ENCODE peak calls at places on chromosomes 11 and 22, in eight cellular contexts. F is WERI-Rb-1, N is kidney, R is psoas muscle, H is progenitor cell of endocrine pancreas, E is HFF-Myc, L is PC-3, Z is type B pancreatic cell. V is an unnamed sample.

GRCh38 chr11:115736146-115736545 is 231.9 kb upstream of the CADM1 start:
- DNase-seq in H (no peak), F (no peak), L (peak), Z (no peak), R (no peak), E (no peak), N (no peak), V (no peak)

GRCh38 chr11:2838091-2838490 is 47.5 kb downstream of the CDKN1C start:
- DNase-seq in F (no peak), R (no peak), E (no peak), H (no peak), Z (no peak), L (no peak), N (no peak), V (no peak)

GRCh38 chr11:127632971-127633680 is 632.6 kb upstream of the KIRREL3 start:
- DNase-seq in R (no peak), F (no peak), L (no peak), N (no peak), Z (no peak), H (no peak), E (no peak), V (no peak)

GRCh38 chr11:84408946-84409411 is 1122.8 kb upstream of the CCDC90B start:
- DNase-seq in L (no peak), N (no peak), H (no peak), F (peak), Z (no peak), E (no peak), R (no peak), V (no peak)

GRCh38 chr11:101584651-101585050 is 844 bp upstream of the TRPC6 start:
- DNase-seq in Z (no peak), F (no peak), L (no peak), R (no peak), H (no peak), E (no peak), N (no peak), V (no peak)

GRCh38 chr11:19814421-19814820 is 101.8 kb downstream of the NAV2 start:
- DNase-seq in Z (no peak), F (peak), E (no peak), L (no peak), R (no peak), H (no peak), N (no peak), V (no peak)

GRCh38 chr22:31093956-31094622 is 13.0 kb downstream of the SMTN start:
- DNase-seq in E (no peak), N (no peak), F (no peak), R (peak), L (no peak), Z (no peak), H (no peak), V (no peak)

GRCh38 chr11:20126724-20127123 is 33.6 kb downstream of the DBX1 start:
- DNase-seq in E (no peak), F (no peak), R (no peak), H (no peak), N (no peak), L (peak), Z (no peak), V (no peak)

GRCh38 chr11:123218451-123218850 is 23.4 kb upstream of the CLMP start:
- DNase-seq in E (no peak), Z (no peak), L (no peak), N (no peak), H (no peak), R (no peak), F (no peak), V (no peak)

GRCh38 chr11:130215531-130216220 is 56.1 kb downstream of the ST14 start:
- DNase-seq in Z (peak), R (no peak), F (no peak), N (peak), L (no peak), H (no peak), E (no peak), V (no peak)

GRCh38 chr11:6682936-6683861 is at the start of gene MRPL17:
- DNase-seq in N (peak), F (peak), Z (peak), E (peak), H (peak), R (peak), L (peak), V (peak)

GRCh38 chr11:20355221-20356219 is 8.0 kb upstream of the HTATIP2 start:
- DNase-seq in L (peak), E (no peak), N (no peak), H (no peak), R (no peak), Z (no peak), F (peak), V (peak)

GRCh38 chr11:23112987-23113886 is 253.0 kb upstream of the CCDC179 start:
- DNase-seq in Z (no peak), N (no peak), L (peak), H (no peak), E (peak), F (peak), R (no peak), V (peak)

GRCh38 chr22:47192651-47193437 is 430.4 kb downstream of the TBC1D22A start:
- DNase-seq in Z (peak), L (peak), R (no peak), N (peak), H (no peak), F (no peak), E (no peak), V (peak)

GRCh38 chr11:61945191-61945590 is 5.0 kb upstream of the BEST1 start:
- DNase-seq in H (no peak), E (no peak), L (no peak), R (no peak), N (no peak), Z (no peak), F (no peak), V (no peak)

GRCh38 chr11:134634897-134635831 is 223.1 kb upstream of the B3GAT1 start:
- DNase-seq in F (peak), E (no peak), Z (peak), R (no peak), H (no peak), L (no peak), N (peak), V (no peak)

GRCh38 chr11:1667906-1668305 is 29.1 kb upstream of the KRTAP5-6 start:
- DNase-seq in L (no peak), Z (no peak), E (no peak), N (peak), H (no peak), F (no peak), R (no peak), V (no peak)

GRCh38 chr11:117547188-117547831 is 219.7 kb downstream of the CEP164 start:
- DNase-seq in F (no peak), Z (no peak), H (no peak), E (no peak), N (no peak), R (no peak), L (no peak), V (no peak)

DNA sequence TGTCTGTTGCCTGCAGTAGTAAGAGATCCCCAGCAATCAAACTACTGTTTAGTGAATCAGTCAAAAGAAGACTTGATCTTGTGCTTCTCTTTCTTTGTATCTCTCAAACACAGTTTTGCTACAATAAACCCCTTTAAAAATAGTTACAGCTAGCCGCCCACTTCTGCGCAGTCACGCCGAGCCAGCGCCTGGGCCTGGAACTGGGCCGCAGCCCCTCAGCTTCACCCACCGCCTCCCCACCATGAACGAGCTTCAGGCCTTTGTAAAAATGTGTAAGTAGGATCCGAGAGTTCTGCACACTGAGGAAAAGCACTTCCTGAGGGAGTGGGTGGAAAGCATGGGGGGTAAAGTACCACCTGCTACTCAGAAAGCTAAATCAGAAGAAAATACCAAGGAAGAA is 60.5 kb downstream of the CWC15 start:
- DNase-seq in R (no peak), F (no peak), Z (no peak), E (no peak), L (no peak), H (no peak), N (no peak), V (no peak)
- TF ChIP-seq CTCF in R (no peak), F (no peak), Z (no peak), E (no peak), L (no peak), H (no peak), N (no peak), V (no peak)

GRCh38 chr11:57340228-57340627 is 2.1 kb downstream of the P2RX3 start:
- DNase-seq in Z (no peak), L (peak), R (no peak), H (no peak), E (no peak), F (peak), N (no peak), V (no peak)
- TF ChIP-seq CTCF in Z (peak), L (peak), R (no peak), H (peak), E (peak), F (peak), N (no peak), V (no peak)

DNA sequence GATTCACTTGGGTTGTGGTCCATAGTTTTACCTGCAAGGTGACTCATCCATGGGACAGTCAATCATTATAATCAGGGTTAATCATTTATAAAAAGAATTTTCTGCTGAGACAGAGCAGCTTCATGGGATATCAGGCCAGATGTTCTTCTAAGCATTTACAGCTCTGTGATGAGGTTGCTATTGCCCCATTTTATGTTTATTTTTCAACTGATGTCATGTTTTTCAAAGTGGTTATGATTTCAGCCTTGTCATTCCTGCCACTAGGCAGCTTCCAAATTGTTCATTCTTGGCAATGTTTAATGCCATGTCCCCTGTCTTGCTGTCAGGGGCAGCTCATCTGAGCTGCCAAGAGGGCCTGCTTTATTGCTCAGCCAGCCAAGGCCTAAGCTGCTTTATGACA is 35.9 kb upstream of the ZBED5 start:
- DNase-seq in H (no peak), Z (no peak), L (peak), E (no peak), R (no peak), F (no peak), N (no peak), V (no peak)
- TF ChIP-seq CTCF in H (no peak), Z (no peak), L (peak), E (no peak), R (peak), F (no peak), N (no peak), V (no peak)

DNA sequence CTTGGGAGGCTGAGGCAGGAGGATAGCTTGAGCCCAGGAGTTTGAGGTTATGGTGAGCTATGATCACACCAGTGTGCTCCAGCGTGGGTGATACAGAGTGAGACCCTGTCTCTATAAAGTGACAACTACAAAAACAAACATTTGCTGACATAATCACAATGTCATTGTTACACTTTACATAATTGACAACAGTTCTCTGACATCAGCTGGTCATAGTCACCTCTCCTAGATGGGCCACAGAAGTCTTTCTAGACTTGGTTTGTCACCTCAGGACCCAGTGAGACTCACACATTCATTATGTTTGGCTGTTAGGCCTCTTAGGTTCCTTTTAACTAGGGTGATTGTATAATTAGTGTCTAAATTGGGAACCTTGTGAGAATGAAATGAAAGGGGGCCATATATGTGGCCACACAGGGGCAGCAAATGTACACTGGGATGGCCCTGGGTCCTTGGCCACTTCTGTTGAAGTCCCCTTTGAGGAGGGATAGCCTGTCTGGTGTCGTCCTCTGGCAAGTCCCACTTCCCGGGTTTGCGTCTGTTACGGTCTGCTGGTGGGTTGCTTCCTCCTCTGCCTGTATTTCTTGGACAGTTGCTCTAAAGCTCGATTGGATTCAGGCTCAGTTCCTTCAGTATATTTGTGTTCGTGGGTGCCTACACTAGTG is 5.8 kb upstream of the PPIL2 start:
- DNase-seq in H (no peak), L (no peak), E (no peak), N (no peak), F (no peak), R (no peak), Z (no peak), V (no peak)
- TF ChIP-seq CTCF in H (no peak), L (no peak), E (no peak), N (no peak), F (peak), R (no peak), Z (no peak), V (no peak)

GRCh38 chr22:29524440-29525191 is 28.9 kb downstream of the THOC5 start:
- DNase-seq in R (no peak), N (no peak), F (peak), Z (no peak), L (peak), H (peak), E (no peak), V (peak)
- TF ChIP-seq CTCF in R (peak), N (peak), F (peak), Z (peak), L (peak), H (peak), E (peak), V (no peak)

DNA sequence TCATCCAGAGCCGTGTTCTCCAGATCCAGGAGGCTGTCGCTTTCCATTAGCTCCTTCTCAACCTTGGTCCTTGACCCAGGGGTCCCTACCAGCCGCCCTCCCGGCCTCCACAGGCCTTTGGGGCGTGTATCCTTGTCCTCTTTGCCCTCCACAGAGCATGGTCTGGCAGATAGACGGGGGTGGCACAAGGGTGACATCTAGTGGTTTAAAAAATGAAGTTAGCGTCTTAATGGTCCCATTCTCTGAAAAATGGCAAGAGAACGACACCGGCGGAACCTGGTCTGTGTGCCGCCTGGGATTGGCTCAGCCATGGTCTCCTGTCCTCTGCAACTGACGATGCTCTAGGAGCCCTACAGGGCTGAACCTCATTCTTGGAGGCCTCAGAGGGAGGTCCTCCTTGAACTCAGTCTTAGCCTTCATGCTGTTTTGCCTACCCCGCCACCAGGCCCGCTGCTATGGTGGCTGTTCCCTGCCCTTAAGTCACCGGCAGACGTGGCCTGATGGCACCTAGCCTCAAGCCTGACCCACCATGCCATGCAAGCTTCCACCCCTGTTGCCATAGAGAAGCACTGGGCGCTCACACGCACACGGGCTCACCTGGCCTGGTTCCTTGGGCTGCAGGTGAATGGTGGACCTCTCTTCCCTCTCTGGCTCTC is 152.1 kb upstream of the SYN3 start:
- DNase-seq in N (no peak), Z (no peak), E (peak), R (no peak), H (peak), L (peak), F (peak), V (peak)
- TF ChIP-seq CTCF in N (peak), Z (peak), E (peak), R (peak), H (peak), L (peak), F (peak), V (peak)

GRCh38 chr22:37818397-37819099 is 4.6 kb upstream of the GALR3 start:
- DNase-seq in E (no peak), R (peak), N (peak), Z (no peak), L (no peak), F (peak), H (peak), V (no peak)
- TF ChIP-seq CTCF in E (peak), R (peak), N (peak), Z (peak), L (no peak), F (peak), H (peak), V (peak)

GRCh38 chr11:12286606-12287005 is 90.8 kb upstream of the PARVA start:
- DNase-seq in N (peak), H (no peak), Z (peak), E (no peak), L (no peak), R (no peak), F (no peak), V (no peak)

GRCh38 chr11:12288934-12289666 is 88.3 kb upstream of the PARVA start:
- DNase-seq in L (no peak), N (peak), Z (peak), H (no peak), R (no peak), F (no peak), E (no peak), V (no peak)

GRCh38 chr11:12287009-12287373 is 90.4 kb upstream of the PARVA start:
- DNase-seq in L (peak), Z (no peak), F (no peak), N (peak), H (no peak), E (peak), R (peak), V (peak)

GRCh38 chr11:12288212-12288933 is 89.0 kb upstream of the PARVA start:
- DNase-seq in R (peak), N (peak), L (peak), Z (peak), E (peak), F (peak), H (peak), V (peak)

GRCh38 chr11:12287374-12288211 is 89.8 kb upstream of the PARVA start:
- DNase-seq in R (peak), L (peak), H (peak), F (peak), E (peak), N (peak), Z (peak), V (peak)
- TF ChIP-seq CTCF in R (no peak), L (peak), H (peak), F (peak), E (peak), N (no peak), Z (peak), V (peak)